ENCODE peak calls at places on chromosome 16, in nine cellular contexts. Y is SK-N-SH; N is epithelial cell of esophagus; C is fibroblast of pulmonary artery; H is right atrium auricular region; E is GM12864; M is cardiac muscle cell; W is BJ; D is CD8-positive, alpha-beta T cell. P is an unnamed sample.

GRCh38 chr16:57723170-57723569 is 12.4 kb upstream of the KATNB1 start:
- DNase-seq in Y (no peak), N (no peak), C (peak), H (no peak), E (no peak), M (no peak), W (no peak), D (no peak), P (no peak)

GRCh38 chr16:9114842-9115241 is 23.4 kb downstream of the HAPSTR1 start:
- DNase-seq in Y (no peak), N (no peak), C (no peak), H (no peak), E (no peak), M (no peak), W (no peak), D (no peak), P (no peak)

GRCh38 chr16:15777533-15778203 is 79.2 kb downstream of the MYH11 start:
- DNase-seq in Y (peak), N (peak), C (peak), H (no peak), E (no peak), M (peak), W (no peak), D (no peak), P (peak)

GRCh38 chr16:75591001-75591852 is 25.0 kb downstream of the GABARAPL2 start:
- DNase-seq in Y (peak), N (peak), C (peak), H (peak), E (no peak), M (peak), W (peak), D (no peak), P (peak)

GRCh38 chr16:66616592-66616991 is 12.1 kb downstream of the CMTM3 start:
- DNase-seq in Y (no peak), N (no peak), C (no peak), H (no peak), E (no peak), M (no peak), W (no peak), D (no peak), P (no peak)

GRCh38 chr16:71709231-71709781 is 15.2 kb downstream of the PHLPP2 start:
- DNase-seq in Y (no peak), N (peak), C (peak), H (no peak), E (no peak), M (no peak), W (no peak), D (no peak), P (no peak)

GRCh38 chr16:9008335-9009260 is 44.9 kb upstream of the USP7 start:
- DNase-seq in Y (peak), N (peak), C (peak), H (peak), E (no peak), M (peak), W (no peak), D (peak), P (peak)

GRCh38 chr16:8510160-8510559 is 80.2 kb downstream of the TMEM114 start:
- DNase-seq in Y (peak), N (no peak), C (no peak), H (no peak), E (no peak), M (no peak), W (no peak), D (no peak), P (no peak)

GRCh38 chr16:31876955-31877828 is 3.6 kb downstream of the ZNF267 start:
- DNase-seq in Y (no peak), N (peak), C (peak), H (no peak), E (peak), M (no peak), W (peak), D (no peak), P (peak)

GRCh38 chr16:62909597-62909996 is 873.4 kb upstream of the CDH8 start:
- DNase-seq in Y (no peak), N (no peak), C (no peak), H (no peak), E (no peak), M (no peak), W (no peak), D (no peak), P (no peak)

GRCh38 chr16:11633113-11633512 is 35.1 kb upstream of the SNN start:
- DNase-seq in Y (no peak), N (no peak), C (no peak), H (no peak), E (no peak), M (no peak), W (no peak), D (no peak), P (no peak)

GRCh38 chr16:11634307-11634706 is 33.9 kb upstream of the SNN start:
- DNase-seq in Y (no peak), N (no peak), C (no peak), H (no peak), E (no peak), M (no peak), W (no peak), D (no peak), P (no peak)

GRCh38 chr16:11630230-11631056 is 37.8 kb upstream of the SNN start:
- DNase-seq in Y (no peak), N (peak), C (no peak), H (no peak), E (no peak), M (no peak), W (no peak), D (no peak), P (no peak)

GRCh38 chr16:11631214-11631613 is 37.0 kb upstream of the SNN start:
- DNase-seq in Y (no peak), N (no peak), C (no peak), H (no peak), E (no peak), M (no peak), W (no peak), D (no peak), P (no peak)

DNA sequence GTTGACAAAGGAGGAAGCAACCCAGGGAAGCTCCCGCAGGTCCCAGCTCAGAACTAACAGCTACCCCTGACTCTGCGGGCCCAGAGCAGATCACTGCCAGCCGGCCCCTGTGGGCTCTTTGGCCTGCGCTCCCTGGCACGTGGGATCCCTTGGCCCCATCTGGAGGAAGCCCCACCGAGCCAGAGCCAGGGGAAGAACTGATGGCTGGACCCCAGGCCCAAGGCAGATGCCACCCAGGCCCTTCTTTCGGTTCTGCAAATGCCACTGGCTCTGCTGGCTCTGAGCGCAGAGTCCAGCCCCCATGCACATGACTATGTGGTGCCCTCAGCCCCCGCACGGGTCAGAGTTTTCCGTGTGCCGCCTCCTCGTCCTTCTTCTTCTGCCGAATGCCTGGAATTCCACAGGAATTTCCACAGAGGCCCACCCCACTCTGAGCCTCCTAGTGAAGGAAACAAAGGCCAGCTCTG is 35.8 kb upstream of the SNN start:
- DNase-seq in Y (no peak), N (no peak), C (peak), H (peak), E (no peak), M (peak), W (peak), D (no peak), P (peak)
- H3K4me3 ChIP-seq in Y (no peak), N (no peak), C (no peak), H (no peak), E (no peak), M (no peak), W (no peak), D (no peak), P (no peak)

GRCh38 chr16:27149986-27150385 is 53.3 kb upstream of the KDM8 start:
- DNase-seq in Y (no peak), N (no peak), C (no peak), H (no peak), E (peak), M (no peak), W (no peak), D (no peak), P (no peak)

GRCh38 chr16:27156531-27156930 is 46.8 kb upstream of the KDM8 start:
- DNase-seq in Y (no peak), N (no peak), C (no peak), H (no peak), E (no peak), M (no peak), W (no peak), D (no peak), P (no peak)

DNA sequence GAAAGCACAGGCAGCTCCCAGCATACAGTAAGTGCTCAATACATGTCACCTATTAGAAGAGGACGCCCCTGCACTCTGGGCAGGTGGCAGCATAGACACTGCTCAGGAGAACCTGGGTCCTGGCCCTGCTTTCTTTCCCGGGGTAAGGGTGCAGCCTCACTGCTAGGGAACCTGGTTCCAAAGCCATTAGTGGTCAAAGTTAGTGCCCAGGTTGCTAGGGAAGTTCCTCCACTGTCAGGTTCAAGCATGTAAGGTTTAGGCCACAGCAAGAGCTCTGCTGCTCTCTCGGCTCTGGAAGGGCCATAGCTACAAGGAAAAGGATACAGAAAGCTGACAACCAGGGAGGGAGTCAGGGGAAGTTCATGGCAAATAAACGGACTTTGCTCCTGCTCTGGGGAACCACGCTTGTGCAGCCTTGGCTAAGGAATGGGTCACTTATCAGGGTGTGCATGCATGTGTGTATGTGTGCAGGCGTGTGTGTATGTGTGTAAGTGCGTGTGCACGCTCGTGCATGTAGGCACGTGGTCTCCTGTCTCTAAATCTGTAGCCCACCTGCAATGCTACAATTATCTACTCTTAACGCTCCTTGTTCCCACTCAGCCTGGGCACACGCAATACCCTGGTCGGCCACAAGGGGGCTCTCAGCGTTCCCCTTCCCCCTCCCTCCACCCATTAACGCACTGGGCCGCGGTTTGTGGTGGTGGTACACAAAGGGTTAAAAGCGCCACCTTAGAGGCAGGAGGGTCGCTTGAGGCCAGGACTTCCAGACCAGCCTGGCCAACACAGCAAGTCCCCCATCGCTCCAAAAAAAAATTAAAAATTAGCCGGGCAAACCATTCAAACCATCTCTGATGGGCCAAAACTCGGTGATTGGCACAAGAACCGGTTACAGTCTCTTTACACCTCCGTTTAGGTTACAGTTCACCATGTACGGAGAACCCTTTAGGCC is 48.5 kb upstream of the KDM8 start:
- DNase-seq in Y (peak), N (peak), C (peak), H (no peak), E (no peak), M (peak), W (no peak), D (peak), P (no peak)
- TF ChIP-seq CTCF in Y (peak), N (peak), C (peak), H (peak), E (peak), M (peak), W (peak), D (peak), P (peak)

GRCh38 chr16:55257971-55258613 is 65.9 kb upstream of the IRX6 start:
- DNase-seq in Y (peak), N (peak), C (peak), H (peak), E (no peak), M (peak), W (no peak), D (no peak), P (peak)
- H3K4me3 ChIP-seq in Y (peak), N (no peak), C (no peak), H (no peak), E (no peak), M (no peak), W (no peak), D (no peak), P (no peak)

GRCh38 chr16:89000207-89000959 is 23.4 kb upstream of the CBFA2T3 start:
- DNase-seq in Y (no peak), N (no peak), C (no peak), H (no peak), E (no peak), M (no peak), W (no peak), D (no peak), P (no peak)
- TF ChIP-seq CTCF in Y (no peak), N (no peak), C (no peak), H (no peak), E (no peak), M (no peak), W (no peak), D (no peak), P (no peak)

DNA sequence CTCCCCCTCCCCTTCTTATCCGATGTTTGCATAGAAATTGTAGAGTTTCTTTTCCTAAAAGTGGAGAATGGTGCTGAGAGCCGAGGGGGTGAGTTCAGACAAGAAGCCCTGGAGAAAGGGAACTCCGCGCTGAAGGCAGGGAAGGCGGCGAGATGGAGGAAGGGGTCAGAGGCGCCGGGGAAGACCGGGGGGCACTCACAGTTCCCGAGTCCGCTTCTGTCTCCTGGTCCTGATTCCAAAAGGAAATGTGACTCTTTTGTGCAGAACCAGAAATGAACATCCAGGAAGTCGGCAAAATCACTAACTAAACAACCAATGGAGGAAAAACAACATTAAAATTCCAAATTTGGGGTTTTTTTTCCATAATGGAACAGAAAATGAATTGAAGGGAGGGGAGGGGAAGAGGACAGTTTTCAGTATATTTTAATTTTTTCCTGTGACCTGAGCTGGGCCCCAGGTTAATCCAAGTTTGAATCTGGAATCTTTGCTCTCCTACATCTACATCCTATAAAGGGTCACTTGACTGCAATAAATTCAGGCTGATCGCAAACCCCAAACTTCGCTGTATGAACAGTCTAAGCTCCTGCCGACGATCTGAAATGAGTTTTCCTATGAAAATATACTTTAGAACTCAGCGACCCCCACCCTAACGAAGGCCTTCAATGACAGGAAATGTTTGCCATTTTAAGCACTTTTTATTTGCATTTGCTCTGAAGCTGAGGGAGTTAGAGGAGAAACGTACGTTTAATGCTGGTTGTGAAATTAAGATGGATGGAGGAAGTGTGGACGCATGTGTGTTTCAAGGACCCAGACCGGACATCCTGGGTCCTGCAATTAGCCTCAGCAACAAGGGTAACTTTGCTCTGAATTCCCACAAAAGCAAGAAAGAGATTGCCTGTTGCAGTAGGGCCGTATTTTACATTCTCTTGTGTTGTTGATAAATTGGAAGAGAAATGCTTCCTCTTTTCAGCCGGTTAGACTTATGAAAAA is 252.2 kb downstream of the C16orf95 start:
- DNase-seq in Y (no peak), N (no peak), C (no peak), H (no peak), E (no peak), M (no peak), W (no peak), D (peak), P (no peak)
- H3K4me3 ChIP-seq in Y (no peak), N (no peak), C (no peak), H (no peak), E (no peak), M (no peak), W (no peak), D (no peak), P (no peak)

GRCh38 chr16:2429771-2430663 is 770 bp downstream of the CCNF start:
- DNase-seq in Y (peak), N (peak), C (peak), H (no peak), E (peak), M (peak), W (no peak), D (no peak), P (no peak)
- TF ChIP-seq CTCF in Y (no peak), N (peak), C (peak), H (no peak), E (peak), M (peak), W (peak), D (no peak), P (peak)

GRCh38 chr16:29111421-29111820 is 126.6 kb downstream of the LAT start:
- DNase-seq in Y (no peak), N (no peak), C (no peak), H (no peak), E (no peak), M (no peak), W (no peak), D (no peak), P (no peak)

GRCh38 chr16:29107299-29107698 is 122.4 kb downstream of the LAT start:
- DNase-seq in Y (no peak), N (no peak), C (no peak), H (no peak), E (no peak), M (no peak), W (no peak), D (no peak), P (no peak)
- H3K4me3 ChIP-seq in Y (no peak), N (no peak), C (no peak), H (no peak), E (no peak), M (no peak), W (no peak), D (no peak), P (no peak)

DNA sequence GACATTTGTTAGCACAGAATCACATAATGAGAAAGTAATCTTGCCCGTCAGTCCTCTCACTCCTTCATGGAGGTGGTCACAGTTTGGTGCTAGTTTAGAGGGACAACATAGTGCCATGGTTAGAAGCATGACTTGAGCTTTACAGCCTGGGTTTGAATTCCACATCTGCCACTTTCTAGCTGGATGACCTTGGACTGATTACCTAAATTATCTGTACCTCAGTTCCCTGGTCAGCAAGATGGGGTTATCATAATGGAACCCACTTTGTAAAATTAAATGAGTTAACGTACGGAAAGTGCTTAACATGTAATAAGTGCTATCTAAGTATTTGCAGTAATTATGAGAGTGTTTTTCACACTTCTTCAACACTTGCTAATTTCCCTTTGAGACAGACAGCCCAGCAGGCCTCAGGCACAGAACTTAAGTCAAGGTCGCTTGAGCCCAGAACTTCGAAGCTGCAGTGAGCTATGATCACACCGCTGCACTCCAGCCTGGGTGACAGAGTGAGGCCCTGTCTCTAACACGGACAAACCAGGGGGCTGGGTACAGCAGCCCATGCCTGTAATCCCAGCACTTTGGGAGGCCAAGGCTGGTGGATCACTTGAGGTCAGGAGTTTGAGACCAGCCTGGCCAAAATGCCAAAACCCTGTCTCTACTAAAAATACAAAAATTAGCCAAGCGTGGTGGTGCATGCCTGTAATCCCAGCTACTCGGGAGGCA is 7.1 kb downstream of the VWA3A start:
- DNase-seq in Y (no peak), N (no peak), C (no peak), H (no peak), E (no peak), M (no peak), W (no peak), D (no peak), P (no peak)
- TF ChIP-seq CTCF in Y (peak), N (no peak), C (no peak), H (no peak), E (no peak), M (no peak), W (no peak), D (no peak), P (no peak)

GRCh38 chr16:68089067-68089466 is 3.9 kb downstream of the NFATC3 start:
- DNase-seq in Y (no peak), N (no peak), C (no peak), H (no peak), E (no peak), M (no peak), W (no peak), D (no peak), P (no peak)

GRCh38 chr16:68086860-68087268 is 1.7 kb downstream of the NFATC3 start:
- DNase-seq in Y (no peak), N (no peak), C (no peak), H (no peak), E (no peak), M (no peak), W (no peak), D (no peak), P (no peak)

GRCh38 chr16:68090109-68090508 is 4.9 kb downstream of the NFATC3 start:
- DNase-seq in Y (no peak), N (no peak), C (no peak), H (no peak), E (no peak), M (no peak), W (no peak), D (no peak), P (no peak)

GRCh38 chr16:68087688-68088087 is 2.5 kb downstream of the NFATC3 start:
- DNase-seq in Y (no peak), N (no peak), C (no peak), H (no peak), E (no peak), M (no peak), W (no peak), D (no peak), P (no peak)

GRCh38 chr16:68088130-68088972 is 3.2 kb downstream of the NFATC3 start:
- DNase-seq in Y (no peak), N (no peak), C (no peak), H (no peak), E (no peak), M (no peak), W (no peak), D (no peak), P (no peak)
- H3K4me3 ChIP-seq in Y (no peak), N (no peak), C (no peak), H (no peak), E (no peak), M (no peak), W (no peak), D (peak), P (no peak)

DNA sequence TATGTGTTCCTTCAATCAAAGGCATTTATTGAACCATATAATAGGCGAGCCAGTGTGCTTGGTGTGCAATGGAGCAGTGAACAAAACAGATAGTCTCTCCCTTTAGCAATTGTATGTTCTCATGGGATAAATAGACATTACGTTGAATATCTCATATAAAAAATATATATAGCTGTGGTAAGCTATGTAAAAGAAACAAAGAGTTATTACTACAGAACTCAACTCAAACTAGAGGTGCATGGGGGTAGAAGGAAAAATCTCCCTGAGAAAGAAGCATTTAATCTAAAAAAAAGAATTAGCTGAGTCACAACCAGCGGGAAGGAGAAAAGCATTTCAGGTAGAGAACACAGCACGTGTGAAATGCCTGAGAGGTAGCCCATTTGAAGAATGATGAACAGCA is 919.3 kb downstream of the CDH11 start:
- DNase-seq in Y (no peak), N (no peak), C (no peak), H (no peak), E (no peak), M (no peak), W (no peak), D (no peak), P (no peak)
- TF ChIP-seq CTCF in Y (no peak), N (no peak), C (no peak), H (no peak), E (no peak), M (no peak), W (no peak), D (no peak), P (no peak)